ENCODE peak calls at places on chromosome 1, in five cellular contexts. One of them, this sample, is unnamed.

GRCh38 chr1:20574686-20575543 is 14.0 kb upstream of the CDA start:
- DNase-seq in NCI-H2029: peak
- DNase-seq in stomach: peak
- DNase-seq in neural progenitor cell: peak
- DNase-seq in CD8-positive, alpha-beta memory T cell: peak
- DNase-seq in this sample: no peak

GRCh38 chr1:218553197-218553596 is 208.1 kb downstream of the TGFB2 start:
- DNase-seq in stomach: no peak
- DNase-seq in CD8-positive, alpha-beta memory T cell: no peak
- DNase-seq in neural progenitor cell: no peak
- DNase-seq in NCI-H2029: no peak
- DNase-seq in this sample: no peak

GRCh38 chr1:171137580-171137979 is 46.9 kb downstream of the FMO3 start:
- DNase-seq in stomach: no peak
- DNase-seq in NCI-H2029: no peak
- DNase-seq in neural progenitor cell: no peak
- DNase-seq in CD8-positive, alpha-beta memory T cell: no peak
- DNase-seq in this sample: no peak

GRCh38 chr1:207672525-207673130 is 27.7 kb downstream of the CR1L start:
- DNase-seq in stomach: peak
- DNase-seq in CD8-positive, alpha-beta memory T cell: no peak
- DNase-seq in neural progenitor cell: peak
- DNase-seq in NCI-H2029: no peak
- DNase-seq in this sample: peak

GRCh38 chr1:162326559-162326958 is 50.1 kb downstream of the SPATA46 start:
- DNase-seq in NCI-H2029: no peak
- DNase-seq in neural progenitor cell: no peak
- DNase-seq in stomach: no peak
- DNase-seq in CD8-positive, alpha-beta memory T cell: no peak
- DNase-seq in this sample: no peak

GRCh38 chr1:47209725-47210330 is 20.0 kb upstream of the PDZK1IP1 start:
- DNase-seq in CD8-positive, alpha-beta memory T cell: no peak
- DNase-seq in neural progenitor cell: no peak
- DNase-seq in stomach: no peak
- DNase-seq in NCI-H2029: no peak
- DNase-seq in this sample: no peak

GRCh38 chr1:9653195-9653782 is 1.8 kb downstream of the PIK3CD start:
- DNase-seq in CD8-positive, alpha-beta memory T cell: peak
- DNase-seq in stomach: no peak
- DNase-seq in NCI-H2029: no peak
- DNase-seq in neural progenitor cell: no peak
- DNase-seq in this sample: no peak

GRCh38 chr1:231020139-231020601 is 19.9 kb downstream of the FAM89A start:
- DNase-seq in stomach: no peak
- DNase-seq in CD8-positive, alpha-beta memory T cell: no peak
- DNase-seq in NCI-H2029: peak
- DNase-seq in neural progenitor cell: no peak
- DNase-seq in this sample: no peak

GRCh38 chr1:211589782-211590721 is 11.1 kb upstream of the SLC30A1 start:
- DNase-seq in CD8-positive, alpha-beta memory T cell: no peak
- DNase-seq in NCI-H2029: no peak
- DNase-seq in stomach: peak
- DNase-seq in neural progenitor cell: no peak
- DNase-seq in this sample: no peak

GRCh38 chr1:9659328-9659727 is 7.8 kb downstream of the PIK3CD start:
- DNase-seq in NCI-H2029: no peak
- DNase-seq in neural progenitor cell: no peak
- DNase-seq in CD8-positive, alpha-beta memory T cell: no peak
- DNase-seq in stomach: no peak
- DNase-seq in this sample: no peak

GRCh38 chr1:19599810-19600209 is 44.3 kb upstream of the NBL1 start:
- DNase-seq in CD8-positive, alpha-beta memory T cell: no peak
- DNase-seq in neural progenitor cell: no peak
- DNase-seq in stomach: no peak
- DNase-seq in NCI-H2029: no peak
- DNase-seq in this sample: no peak

GRCh38 chr1:200207711-200208126 is 180.2 kb downstream of the NR5A2 start:
- DNase-seq in NCI-H2029: no peak
- DNase-seq in CD8-positive, alpha-beta memory T cell: no peak
- DNase-seq in stomach: no peak
- DNase-seq in neural progenitor cell: no peak
- DNase-seq in this sample: no peak

GRCh38 chr1:193438771-193439170 is 252.4 kb upstream of the B3GALT2 start:
- DNase-seq in CD8-positive, alpha-beta memory T cell: no peak
- DNase-seq in stomach: no peak
- DNase-seq in NCI-H2029: no peak
- DNase-seq in neural progenitor cell: no peak
- DNase-seq in this sample: no peak

GRCh38 chr1:3312310-3312734 is 142.1 kb upstream of the ARHGEF16 start:
- DNase-seq in CD8-positive, alpha-beta memory T cell: no peak
- DNase-seq in NCI-H2029: no peak
- DNase-seq in neural progenitor cell: no peak
- DNase-seq in stomach: no peak
- DNase-seq in this sample: no peak

This sample was measured in NCI-H1436 treated with DMSO at 0.1 percent for 48 hours.